ENCODE peak calls at places on chromosomes 6 and 20, in six cellular contexts. V, R, M, N, Y and A are unnamed samples.

GRCh38 chr6:2162089-2162465 is 83.3 kb downstream of the GMDS start:
- DNase-seq in V (no peak), R (no peak), M (no peak), Y (no peak), N (no peak), A (no peak)

GRCh38 chr20:61600061-61600460 is 348.0 kb downstream of the CDH4 start:
- DNase-seq in R (no peak), N (no peak), V (no peak), Y (no peak), M (no peak), A (no peak)

GRCh38 chr6:112806163-112806900 is 459.2 kb downstream of the RFPL4B start:
- DNase-seq in V (no peak), R (no peak), N (no peak), Y (no peak), M (no peak), A (no peak)

GRCh38 chr6:105838156-105838555 is 248.0 kb upstream of the PRDM1 start:
- DNase-seq in N (no peak), V (no peak), Y (no peak), M (no peak), R (no peak), A (no peak)

GRCh38 chr6:169960003-169960344 is 208.6 kb downstream of the ERMARD start:
- DNase-seq in Y (no peak), R (no peak), N (peak), M (no peak), V (no peak), A (no peak)

GRCh38 chr6:126614642-126615504 is 275.0 kb downstream of the CENPW start:
- DNase-seq in V (no peak), R (no peak), M (no peak), Y (no peak), N (peak), A (no peak)

GRCh38 chr20:46040902-46041535 is 12.0 kb downstream of the SLC12A5 start:
- DNase-seq in R (peak), Y (peak), V (no peak), N (peak), M (no peak), A (peak)

GRCh38 chr6:129598244-129599187 is 111.5 kb downstream of the ARHGAP18 start:
- DNase-seq in Y (peak), V (no peak), M (no peak), R (no peak), N (no peak), A (no peak)

GRCh38 chr6:38796006-38796405 is 80.9 kb downstream of the DNAH8 start:
- DNase-seq in M (no peak), N (no peak), Y (no peak), R (no peak), V (no peak), A (no peak)

GRCh38 chr20:63253438-63254236 is 626 bp downstream of the NKAIN4 start:
- DNase-seq in Y (no peak), N (no peak), V (no peak), M (no peak), R (no peak), A (no peak)

GRCh38 chr6:118746100-118746874 is 94.9 kb upstream of the CEP85L start:
- DNase-seq in M (no peak), R (no peak), V (no peak), Y (no peak), N (no peak), A (no peak)

GRCh38 chr6:9131616-9132015 is 696.3 kb upstream of the SLC35B3 start:
- DNase-seq in N (no peak), R (peak), V (no peak), Y (no peak), M (no peak), A (no peak)

GRCh38 chr6:135743476-135743875 is 108.0 kb upstream of the PDE7B start:
- DNase-seq in V (no peak), M (no peak), R (no peak), N (no peak), Y (no peak), A (no peak)

GRCh38 chr6:169654590-169655391 is 47.0 kb downstream of the WDR27 start:
- DNase-seq in Y (peak), N (peak), V (peak), M (peak), R (peak), A (peak)

GRCh38 chr6:105317607-105318533 is 85.0 kb downstream of the PREP start:
- DNase-seq in M (no peak), Y (peak), R (peak), N (no peak), V (no peak), A (no peak)

GRCh38 chr6:16227048-16227562 is 11.3 kb upstream of the GMPR start:
- DNase-seq in M (no peak), V (no peak), R (peak), Y (no peak), N (no peak), A (no peak)
- H3K27ac ChIP-seq in M (no peak), V (no peak), R (no peak), Y (no peak), N (no peak), A (no peak)

DNA sequence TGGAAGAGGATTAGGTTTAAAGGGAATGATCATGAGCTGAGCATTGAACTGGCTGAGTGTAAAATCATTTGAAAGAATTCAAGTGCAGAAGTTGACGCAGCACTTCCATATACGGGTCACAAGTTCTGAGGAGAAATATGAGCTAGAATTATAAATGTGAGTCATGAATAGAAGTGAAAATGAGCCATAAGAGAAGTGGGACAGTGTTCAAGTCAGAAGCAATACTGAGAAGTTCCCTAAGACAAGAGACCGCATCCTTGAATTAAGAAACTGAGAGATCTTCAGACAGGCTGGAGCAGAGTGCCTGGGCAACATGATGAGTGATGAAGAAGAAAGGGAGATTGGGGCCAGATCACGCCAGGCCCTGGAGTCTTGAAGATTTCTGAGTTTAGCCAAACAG is 209.7 kb downstream of the TBX18 start:
- DNase-seq in V (no peak), M (no peak), N (no peak), R (no peak), Y (no peak), A (no peak)
- H3K27ac ChIP-seq in V (no peak), M (no peak), N (no peak), R (no peak), Y (no peak), A (no peak)

GRCh38 chr6:133955136-133955576 is 2.1 kb downstream of the TBPL1 start:
- DNase-seq in V (no peak), Y (no peak), R (no peak), N (no peak), M (no peak), A (no peak)

GRCh38 chr6:133953634-133954415 is 801 bp downstream of the TBPL1 start:
- DNase-seq in M (no peak), V (no peak), R (no peak), N (peak), Y (peak), A (no peak)

GRCh38 chr6:133952815-133953633 is at the start of gene TBPL1:
- DNase-seq in Y (peak), V (peak), R (peak), N (peak), M (peak), A (peak)

GRCh38 chr6:133951227-133951626 is 1.8 kb upstream of the TBPL1 start:
- DNase-seq in N (no peak), R (no peak), Y (no peak), M (no peak), V (no peak), A (no peak)

DNA sequence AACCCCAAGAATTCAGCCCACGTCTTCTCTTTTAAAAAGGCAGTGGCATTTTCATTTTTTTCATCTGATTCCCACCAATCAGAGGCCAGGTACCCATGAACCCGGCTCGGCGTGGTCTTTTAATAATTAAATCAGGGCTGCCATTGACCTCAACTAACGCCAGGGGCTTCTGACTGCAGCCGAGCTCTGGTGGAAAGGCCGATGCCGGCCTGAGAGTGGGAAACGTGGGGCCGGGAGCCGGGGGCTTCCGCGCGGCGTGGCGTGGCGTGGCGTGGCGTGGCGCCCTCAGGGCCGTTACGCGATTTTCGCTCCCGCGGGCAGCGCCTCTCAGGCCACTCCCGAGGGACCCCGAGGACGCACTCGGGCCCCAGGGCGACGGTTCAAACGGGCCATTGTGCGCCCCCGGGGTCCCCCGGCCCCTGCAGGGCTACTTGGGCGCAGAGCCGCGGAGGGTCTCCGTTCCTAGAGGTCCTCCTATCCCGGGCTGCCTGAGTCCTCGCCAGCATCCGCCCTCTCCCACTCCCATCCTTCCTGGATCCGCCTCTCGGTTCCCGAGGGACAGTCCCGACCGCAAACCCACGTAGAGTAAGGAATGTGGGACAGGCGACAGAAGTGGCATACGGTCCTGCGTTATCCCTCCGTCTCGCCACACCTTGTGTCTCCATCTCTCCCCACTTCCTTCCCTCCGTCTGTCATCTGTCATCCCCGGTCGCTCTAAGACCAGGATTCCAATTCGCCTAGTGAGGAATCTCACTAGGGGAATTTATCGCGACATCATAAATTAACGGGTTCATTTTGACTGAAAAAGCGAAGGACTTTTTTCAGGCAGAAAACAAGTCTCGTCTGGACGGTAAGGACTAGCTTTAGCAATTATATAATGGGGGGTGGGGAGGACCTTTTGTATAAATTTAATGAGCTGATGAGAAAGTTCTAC is 876 bp upstream of the TBPL1 start:
- DNase-seq in Y (peak), R (peak), N (peak), V (peak), M (peak), A (peak)
- H3K27ac ChIP-seq in Y (peak), R (peak), N (peak), V (peak), M (peak), A (peak)

DNA sequence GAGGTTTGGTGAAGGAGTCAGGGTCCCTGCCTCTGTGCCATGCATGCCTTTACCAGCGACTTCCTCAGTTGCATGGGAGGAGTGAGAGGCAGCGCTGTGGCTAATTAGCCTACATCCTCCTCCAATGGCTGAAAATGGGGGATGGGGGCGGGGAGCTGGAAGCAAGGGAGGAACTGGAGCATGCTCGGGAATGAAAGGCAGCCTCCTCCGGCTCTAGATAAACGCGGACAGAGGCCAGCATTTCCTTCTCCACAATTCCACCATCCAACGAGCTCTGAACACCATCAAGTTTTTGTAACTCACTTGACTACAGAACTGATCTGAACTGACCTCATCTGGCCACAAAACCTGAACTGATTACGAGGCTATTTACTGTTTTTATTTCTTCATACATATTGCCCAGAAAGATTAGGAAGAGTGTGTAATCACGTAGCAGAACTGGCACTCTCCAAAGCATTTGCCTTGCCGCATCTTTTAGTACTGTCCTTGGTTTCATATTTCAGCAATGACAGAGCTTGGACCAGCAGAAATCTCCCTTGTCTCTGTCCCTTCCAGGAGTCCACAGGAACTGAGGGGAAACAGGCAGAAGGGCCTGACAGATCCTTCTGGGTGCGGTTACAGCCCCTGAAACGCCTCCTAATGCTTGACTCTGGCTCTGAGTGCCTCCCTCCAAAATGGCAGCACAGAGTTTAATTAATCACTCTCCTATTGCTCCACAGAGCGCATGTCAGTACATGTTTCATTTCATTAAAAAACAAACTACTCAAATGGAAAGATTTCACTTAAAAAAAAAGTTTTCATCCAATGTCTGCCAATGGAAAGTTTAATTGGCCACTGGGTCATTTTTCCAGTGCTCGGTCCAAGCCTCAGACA is 58.2 kb upstream of the TRAF3IP2 start:
- DNase-seq in V (no peak), R (peak), N (no peak), M (peak), Y (no peak), A (no peak)
- H3K27ac ChIP-seq in V (peak), R (peak), N (peak), M (peak), Y (no peak), A (no peak)

DNA sequence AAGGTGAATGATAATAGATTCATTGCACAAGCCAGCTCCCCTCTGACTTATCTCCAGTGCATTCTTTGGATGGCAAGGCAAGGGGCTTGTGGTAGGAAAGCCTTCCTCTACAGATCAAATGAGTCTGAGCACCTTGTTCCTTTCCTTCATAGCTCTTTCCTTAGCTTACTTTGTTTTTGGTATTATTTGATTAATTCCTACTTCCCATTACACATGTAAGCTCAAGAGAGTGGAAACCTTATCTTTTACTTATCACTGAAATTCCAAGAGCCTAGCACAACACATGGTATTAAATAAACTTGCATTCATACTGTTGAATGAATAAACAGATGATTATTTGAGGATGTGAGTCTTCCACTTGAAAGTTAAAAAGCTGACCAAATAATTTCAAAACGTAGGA is 41.7 kb downstream of the FRK start:
- DNase-seq in R (no peak), V (no peak), M (no peak), N (no peak), Y (no peak), A (no peak)
- H3K27ac ChIP-seq in R (no peak), V (no peak), M (no peak), N (no peak), Y (no peak), A (no peak)